ENCODE peak calls at places on chromosomes 6 and 20, in five cellular contexts. Y, V, L, Q and P are unnamed samples.

GRCh38 chr20:33724439-33725094 is 4.5 kb upstream of the PXMP4 start:
- DNase-seq in L (no peak), Y (no peak), V (no peak), Q (no peak), P (no peak)

GRCh38 chr20:38452880-38453624 is 17.9 kb upstream of the SNHG17 start:
- DNase-seq in L (no peak), Q (no peak), V (no peak), Y (no peak), P (no peak)

GRCh38 chr6:110547266-110547964 is 71.0 kb upstream of the SLC22A16 start:
- DNase-seq in V (peak; percentile 75), Y (no peak), Q (no peak), L (no peak), P (no peak)

GRCh38 chr6:56891754-56892153 is 63.2 kb upstream of the BEND6 start:
- DNase-seq in Y (no peak), Q (no peak), V (no peak), L (no peak), P (no peak)

GRCh38 chr6:5764401-5764955 is 242.2 kb downstream of the NRN1 start:
- DNase-seq in V (no peak), Q (no peak), L (no peak), Y (peak; percentile 74), P (no peak)

GRCh38 chr6:52992980-52993379 is 2.1 kb downstream of the GSTA4 start:
- DNase-seq in Y (no peak), V (no peak), L (no peak), Q (no peak), P (no peak)

GRCh38 chr20:23255658-23256385 is 94.8 kb upstream of the NXT1 start:
- DNase-seq in L (no peak), Y (no peak), V (no peak), Q (no peak), P (no peak)

GRCh38 chr6:132300323-132300949 is 100.8 kb downstream of the MOXD1 start:
- DNase-seq in V (peak; percentile 36), Q (no peak), L (no peak), Y (no peak), P (no peak)

GRCh38 chr6:145453376-145453775 is 281.9 kb downstream of the EPM2A start:
- DNase-seq in V (no peak), Y (no peak), Q (no peak), L (no peak), P (no peak)

GRCh38 chr20:31569163-31570020 is 35.7 kb upstream of the ID1 start:
- DNase-seq in Q (no peak), L (no peak), V (peak; percentile 69), Y (peak; percentile 61), P (peak; percentile 26)

GRCh38 chr6:126258150-126258549 is 81.8 kb upstream of the CENPW start:
- DNase-seq in L (no peak), Y (no peak), V (no peak), Q (no peak), P (no peak)

GRCh38 chr6:136752554-136752953 is 39.7 kb downstream of the MAP3K5 start:
- DNase-seq in Q (no peak), Y (no peak), L (no peak), V (no peak), P (no peak)

GRCh38 chr6:120410586-120410985 is 923.7 kb downstream of the TBC1D32 start:
- DNase-seq in Q (no peak), L (no peak), V (no peak), Y (no peak), P (no peak)

GRCh38 chr6:107113460-107114212 is 1.7 kb downstream of the BEND3 start:
- DNase-seq in Q (no peak), Y (no peak), L (no peak), V (no peak), P (no peak)

GRCh38 chr6:30647039-30647801 is at the start of gene C6orf136:
- DNase-seq in Y (peak; percentile 69), Q (peak; percentile 58), V (peak; percentile 89), L (no peak), P (peak; percentile 90)

GRCh38 chr6:53216301-53216700 is 67.7 kb upstream of the GCM1 start:
- DNase-seq in V (no peak), L (no peak), Y (no peak), Q (no peak), P (no peak)

GRCh38 chr6:52310932-52311331 is 26.4 kb upstream of the MCM3 start:
- DNase-seq in Q (no peak), Y (no peak), V (no peak), L (no peak), P (no peak)

GRCh38 chr6:108157972-108158441 is 7.8 kb upstream of the NR2E1 start:
- DNase-seq in Q (no peak), Y (no peak), L (no peak), V (no peak), P (no peak)

GRCh38 chr6:165704001-165704748 is 41.1 kb upstream of the PDE10A start:
- DNase-seq in V (no peak), Q (no peak), Y (no peak), L (no peak), P (no peak)

GRCh38 chr6:56956481-56956880 is 1.6 kb downstream of the BEND6 start:
- DNase-seq in L (no peak), Y (no peak), Q (no peak), V (no peak), P (no peak)